ENCODE peak calls at places on chromosomes 1 and 21, in eight cellular contexts. F is neural crest cell, L is ACHN, O is GM12865, D is iPS-NIHi11, X is endothelial cell, Y is NCI-H69, M is amniotic epithelial cell. H is an unnamed sample.

GRCh38 chr21:16775056-16775455 is 737.8 kb upstream of the CXADR start:
- DNase-seq in Y (peak; percentile 47), X (peak; percentile 4), L (no peak), O (no peak), F (no peak), D (no peak), M (no peak), H (peak; percentile 16)

GRCh38 chr1:17545354-17545753 is 5.9 kb downstream of the ARHGEF10L start:
- DNase-seq in O (no peak), F (no peak), Y (no peak), D (no peak), L (peak; percentile 43), X (no peak), M (peak; percentile 61), H (no peak)

GRCh38 chr1:193753038-193753756 is 566.8 kb upstream of the B3GALT2 start:
- DNase-seq in L (no peak), X (no peak), M (peak; percentile 2), O (no peak), Y (no peak), F (no peak), D (no peak), H (no peak)

GRCh38 chr1:171152533-171152932 is 32.6 kb upstream of the FMO2 start:
- DNase-seq in F (no peak), Y (peak; percentile 7), D (no peak), O (no peak), L (no peak), M (no peak), X (no peak), H (no peak)

GRCh38 chr1:201551877-201552731 is 13.2 kb downstream of the NAV1 start:
- DNase-seq in L (peak; percentile 95), F (no peak), X (no peak), O (no peak), M (peak; percentile 54), Y (no peak), D (no peak), H (no peak)

GRCh38 chr1:8970870-8971337 is 25.2 kb downstream of the CA6 start:
- DNase-seq in F (no peak), M (no peak), D (no peak), Y (no peak), L (no peak), X (no peak), O (peak; percentile 33), H (no peak)

GRCh38 chr1:218163371-218163770 is 121.7 kb upstream of the RRP15 start:
- DNase-seq in L (no peak), M (no peak), F (no peak), O (no peak), D (no peak), X (no peak), Y (no peak), H (no peak)

GRCh38 chr1:85372683-85373446 is 92.1 kb downstream of the DDAH1 start:
- DNase-seq in F (no peak), O (no peak), M (peak; percentile 94), Y (no peak), X (no peak), L (no peak), D (no peak), H (no peak)

GRCh38 chr1:10881046-10881445 is 84.6 kb upstream of the CASZ1 start:
- DNase-seq in F (no peak), Y (no peak), M (no peak), O (no peak), D (no peak), L (no peak), X (no peak), H (no peak)

GRCh38 chr1:6962390-6962955 is 177.2 kb downstream of the CAMTA1 start:
- DNase-seq in X (peak; percentile 93), O (peak; percentile 44), F (peak; percentile 62), D (peak; percentile 85), Y (peak; percentile 68), M (peak; percentile 17), L (peak; percentile 95), H (peak; percentile 99)

GRCh38 chr21:28884976-28885852 is 107.5 kb downstream of the LTN1 start:
- DNase-seq in L (peak; percentile 83), X (peak; percentile 79), F (peak; percentile 65), M (peak; percentile 92), D (peak; percentile 96), Y (peak; percentile 98), O (peak; percentile 97), H (peak; percentile 71)

GRCh38 chr1:162133566-162133965 is 64.1 kb downstream of the NOS1AP start:
- DNase-seq in F (no peak), M (peak; percentile 34), Y (no peak), D (no peak), L (no peak), O (no peak), X (no peak), H (no peak)

GRCh38 chr1:117826551-117827078 is 102.8 kb downstream of the GDAP2 start:
- DNase-seq in X (no peak), M (peak; percentile 82), F (no peak), O (no peak), Y (no peak), D (no peak), L (peak; percentile 58), H (no peak)

GRCh38 chr1:10471411-10472219 is 714 bp downstream of the DFFA start:
- DNase-seq in M (peak; percentile 44), O (peak; percentile 44), X (peak; percentile 51), Y (peak; percentile 42), D (no peak), L (peak; percentile 31), F (no peak), H (peak; percentile 25)

GRCh38 chr1:31936278-31936965 is 1.7 kb downstream of the PTP4A2 start:
- DNase-seq in X (no peak), F (no peak), M (no peak), Y (no peak), D (no peak), L (no peak), O (peak; percentile 65), H (no peak)

GRCh38 chr1:24641646-24642151 is 1.4 kb upstream of the SRRM1 start:
- DNase-seq in O (peak; percentile 58), F (no peak), L (no peak), M (peak; percentile 35), D (no peak), X (peak; percentile 9), Y (peak; percentile 8), H (peak; percentile 26)

GRCh38 chr1:177983824-177984528 is 14.1 kb upstream of the SEC16B start:
- DNase-seq in O (no peak), Y (peak; percentile 85), M (peak; percentile 94), D (peak; percentile 67), L (no peak), X (peak; percentile 14), F (peak; percentile 14), H (peak; percentile 33)

GRCh38 chr1:178055093-178055492 is 38.8 kb upstream of the RASAL2 start:
- DNase-seq in Y (no peak), F (peak; percentile 14), D (peak; percentile 51), O (no peak), M (peak; percentile 48), L (peak; percentile 79), X (peak; percentile 42), H (peak; percentile 59)

GRCh38 chr1:63501256-63501655 is 21.8 kb downstream of the ITGB3BP start:
- DNase-seq in F (no peak), X (no peak), M (no peak), O (no peak), Y (no peak), L (no peak), D (no peak), H (no peak)

GRCh38 chr1:169348356-169349036 is 19.1 kb downstream of the NME7 start:
- DNase-seq in O (peak; percentile 66), D (peak; percentile 21), Y (peak; percentile 69), X (peak; percentile 29), L (peak; percentile 64), M (peak; percentile 51), F (peak; percentile 35), H (no peak)

GRCh38 chr1:95916616-95917015 is 682.6 kb downstream of the RWDD3 start:
- DNase-seq in M (peak; percentile 13), F (no peak), X (no peak), O (no peak), Y (peak; percentile 55), D (no peak), L (peak; percentile 16), H (no peak)

GRCh38 chr1:41357451-41358151 is 3.6 kb upstream of the FOXO6 start:
- DNase-seq in F (no peak), D (no peak), X (no peak), O (no peak), L (no peak), Y (peak; percentile 25), M (peak; percentile 67), H (peak; percentile 17)

GRCh38 chr1:156742017-156742416 is 1.1 kb upstream of the MRPL24 start:
- DNase-seq in D (no peak), M (no peak), F (no peak), Y (no peak), L (no peak), X (no peak), O (no peak), H (no peak)

GRCh38 chr1:185158806-185159205 is 1.8 kb downstream of the SWT1 start:
- DNase-seq in X (no peak), M (no peak), F (no peak), L (no peak), Y (peak; percentile 43), O (peak; percentile 2), D (no peak), H (no peak)

GRCh38 chr1:154582885-154583284 is 15.3 kb downstream of the CHRNB2 start:
- DNase-seq in X (no peak), O (no peak), Y (no peak), L (no peak), F (no peak), M (no peak), D (no peak), H (no peak)

GRCh38 chr1:31694910-31695300 is 8.9 kb downstream of the COL16A1 start:
- DNase-seq in F (no peak), Y (no peak), D (no peak), X (no peak), O (no peak), M (no peak), L (no peak), H (no peak)

GRCh38 chr1:212158912-212159796 is 123.6 kb downstream of the DTL start:
- DNase-seq in Y (no peak), F (no peak), O (peak; percentile 81), M (no peak), D (no peak), L (no peak), X (no peak), H (no peak)

GRCh38 chr1:162997499-162998285 is 71.5 kb upstream of the RGS4 start:
- DNase-seq in X (no peak), Y (no peak), O (no peak), D (no peak), F (no peak), L (no peak), M (peak; percentile 65), H (no peak)

H was measured in WTC11.